ENCODE peak calls at places on chromosomes 6 and 20, in four cellular contexts. D is head of caudate nucleus; X is Daoy; V is effector memory CD8-positive, alpha-beta T cell. G is an unnamed sample.

GRCh38 chr20:47620808-47621805 is 119.4 kb downstream of the NCOA3 start:
- DNase-seq in X (peak; percentile 27), D (no peak), V (peak; percentile 16), G (no peak)

GRCh38 chr6:166097914-166098522 is 69.6 kb downstream of the TBXT start:
- DNase-seq in V (peak; percentile 38), X (peak; percentile 58), D (peak; percentile 71), G (peak; percentile 82)

GRCh38 chr6:36545767-36546663 is 1.3 kb downstream of the STK38 start:
- DNase-seq in X (peak; percentile 23), D (no peak), V (no peak), G (no peak)

GRCh38 chr20:62740286-62741141 is 31.9 kb downstream of the NTSR1 start:
- DNase-seq in V (peak; percentile 79), X (peak; percentile 97), D (no peak), G (no peak)

GRCh38 chr6:170443151-170443662 is 109.9 kb downstream of the PSMB1 start:
- DNase-seq in X (no peak), D (no peak), V (no peak), G (no peak)

GRCh38 chr6:110777636-110778035 is 37.6 kb downstream of the CDK19 start:
- DNase-seq in D (no peak), X (no peak), V (no peak), G (no peak)

GRCh38 chr20:45080867-45081616 is 19.9 kb downstream of the KCNS1 start:
- DNase-seq in V (no peak), X (no peak), D (no peak), G (no peak)

GRCh38 chr6:49462071-49462470 is 982 bp downstream of the MMUT start:
- DNase-seq in V (no peak), D (no peak), X (no peak), G (no peak)

GRCh38 chr20:17835240-17835940 is 133.2 kb downstream of the SNX5 start:
- DNase-seq in V (no peak), D (no peak), X (peak; percentile 89), G (no peak)

GRCh38 chr6:157323114-157323923 is at the start of gene TMEM242:
- DNase-seq in D (peak; percentile 91), V (peak; percentile 92), X (peak; percentile 97), G (peak; percentile 92)

GRCh38 chr6:125310994-125311649 is 9.4 kb upstream of the HDDC2 start:
- DNase-seq in X (peak; percentile 43), V (peak; percentile 27), D (no peak), G (no peak)

GRCh38 chr6:14134211-14134910 is 16.8 kb downstream of the CD83 start:
- DNase-seq in D (no peak), X (no peak), V (no peak), G (no peak)

GRCh38 chr6:32178547-32179440 is 589 bp downstream of the RNF5 start:
- DNase-seq in D (no peak), V (no peak), X (no peak), G (no peak)

GRCh38 chr6:156780117-156780641 is 3.0 kb downstream of the ARID1B start:
- DNase-seq in V (peak; percentile 47), D (peak; percentile 44), X (peak; percentile 90), G (no peak)

GRCh38 chr6:25414755-25415154 is 135.6 kb downstream of the CARMIL1 start:
- DNase-seq in D (no peak), X (no peak), V (no peak), G (no peak)

GRCh38 chr20:61524956-61525666 is 273.1 kb downstream of the CDH4 start:
- DNase-seq in D (no peak), V (no peak), X (no peak), G (no peak)

GRCh38 chr6:24689964-24690363 is 23.1 kb downstream of the ACOT13 start:
- DNase-seq in D (no peak), X (no peak), V (no peak), G (no peak)

GRCh38 chr20:8996817-8997512 is 71.9 kb upstream of the PLCB4 start:
- DNase-seq in X (peak; percentile 3), D (no peak), V (no peak), G (no peak)

GRCh38 chr20:16732506-16733152 is 2.8 kb downstream of the SNRPB2 start:
- DNase-seq in D (no peak), X (peak; percentile 10), V (peak; percentile 5), G (no peak)

GRCh38 chr20:23782366-23782983 is 31.7 kb upstream of the CST1 start:
- DNase-seq in X (no peak), V (no peak), D (no peak), G (no peak)

GRCh38 chr6:157753291-157753690 is 69.8 kb upstream of the SNX9 start:
- DNase-seq in V (no peak), X (no peak), D (no peak), G (no peak)

GRCh38 chr20:21286775-21287174 is 16.4 kb upstream of the XRN2 start:
- DNase-seq in D (no peak), V (no peak), X (no peak), G (no peak)

GRCh38 chr6:158552796-158553138 is 7.1 kb upstream of the TMEM181 start:
- DNase-seq in V (no peak), D (no peak), X (no peak), G (no peak)

GRCh38 chr6:18997375-18997826 is 610.3 kb downstream of the RNF144B start:
- DNase-seq in X (peak; percentile 22), D (no peak), V (no peak), G (no peak)

GRCh38 chr20:41001497-41001896 is 27.1 kb upstream of the TOP1 start:
- DNase-seq in D (no peak), V (no peak), X (no peak), G (no peak)

GRCh38 chr6:167721291-167721690 is 105.4 kb upstream of the AFDN start:
- DNase-seq in X (no peak), V (no peak), D (no peak), G (no peak)

GRCh38 chr6:44349904-44350649 is 7.6 kb downstream of the SPATS1 start:
- DNase-seq in D (no peak), V (no peak), X (no peak), G (no peak)

GRCh38 chr6:68657374-68657773 is 22.3 kb downstream of the ADGRB3 start:
- DNase-seq in D (no peak), X (no peak), V (no peak), G (no peak)

GRCh38 chr20:47576516-47577033 is 74.9 kb downstream of the NCOA3 start:
- DNase-seq in X (peak; percentile 80), V (no peak), D (no peak), G (peak; percentile 66)

GRCh38 chr6:103002282-103002681 is 1608.8 kb downstream of the GRIK2 start:
- DNase-seq in D (no peak), V (no peak), X (no peak), G (no peak)

GRCh38 chr6:15326072-15326614 is 80.3 kb downstream of the JARID2 start:
- DNase-seq in V (peak; percentile 32), X (no peak), D (no peak), G (no peak)

GRCh38 chr20:57425150-57426013 is 34.2 kb downstream of the RBM38 start:
- DNase-seq in V (no peak), X (no peak), D (no peak), G (no peak)

GRCh38 chr6:47308674-47309325 is 905 bp downstream of the TNFRSF21 start:
- DNase-seq in X (peak; percentile 47), V (no peak), D (peak; percentile 31), G (no peak)

GRCh38 chr20:45061244-45061643 is 39.7 kb downstream of the KCNS1 start:
- DNase-seq in V (no peak), X (peak; percentile 74), D (no peak), G (no peak)

GRCh38 chr20:50085481-50086365 is 27.2 kb downstream of the UBE2V1 start:
- DNase-seq in D (peak; percentile 32), V (peak; percentile 38), X (peak; percentile 60), G (no peak)

GRCh38 chr20:24957326-24957996 is 8.4 kb downstream of the CST7 start:
- DNase-seq in D (no peak), V (no peak), X (no peak), G (peak; percentile 52)